ENCODE peak calls at places on chromosomes 11 and 22, in six cellular contexts. R, I, S, M, V and O are unnamed samples.

GRCh38 chr22:19652316-19652715 is 62.0 kb upstream of the SEPTIN5 start:
- DNase-seq in S (no peak), I (no peak), M (no peak), R (no peak), V (no peak), O (no peak)

GRCh38 chr11:96045622-96046456 is 121.9 kb upstream of the MTMR2 start:
- DNase-seq in S (peak), I (peak), R (peak), M (peak), V (peak), O (peak)

GRCh38 chr11:65609236-65609635 is 4.8 kb downstream of the MAP3K11 start:
- DNase-seq in S (no peak), V (no peak), M (no peak), R (no peak), I (no peak), O (no peak)

GRCh38 chr22:46951326-46951725 is 188.9 kb downstream of the TBC1D22A start:
- DNase-seq in I (no peak), V (no peak), S (no peak), M (no peak), R (no peak), O (peak)

GRCh38 chr11:44977493-44977984 is 26.9 kb upstream of the TP53I11 start:
- DNase-seq in V (peak), I (no peak), M (peak), S (no peak), R (no peak), O (no peak)

GRCh38 chr22:44918925-44919392 is 90.8 kb downstream of the PHF21B start:
- DNase-seq in M (no peak), R (no peak), S (no peak), I (no peak), V (no peak), O (no peak)

GRCh38 chr11:36130401-36130800 is 158.8 kb downstream of the COMMD9 start:
- DNase-seq in V (no peak), I (no peak), M (no peak), R (no peak), S (no peak), O (no peak)

GRCh38 chr11:19987243-19987870 is 172.9 kb downstream of the DBX1 start:
- DNase-seq in I (no peak), V (no peak), M (no peak), R (no peak), S (no peak), O (no peak)

GRCh38 chr11:87432006-87432405 is 394.3 kb downstream of the TMEM135 start:
- DNase-seq in S (no peak), M (no peak), R (no peak), I (no peak), V (no peak), O (no peak)

GRCh38 chr11:40384991-40385390 is 1074.5 kb downstream of the LRRC4C start:
- DNase-seq in R (no peak), S (no peak), V (no peak), I (no peak), M (no peak), O (no peak)

GRCh38 chr11:9535189-9535781 is 38.2 kb upstream of the WEE1 start:
- DNase-seq in I (peak), M (peak), V (no peak), R (peak), S (peak), O (no peak)

GRCh38 chr11:36073411-36074203 is 129.7 kb downstream of the LDLRAD3 start:
- DNase-seq in R (no peak), S (no peak), I (no peak), M (peak), V (peak), O (no peak)

GRCh38 chr11:78737891-78738290 is 163.2 kb upstream of the NARS2 start:
- DNase-seq in R (no peak), V (no peak), S (no peak), M (no peak), I (no peak), O (no peak)

GRCh38 chr11:76543006-76543703 is 98.3 kb downstream of the EMSY start:
- DNase-seq in S (no peak), V (no peak), R (no peak), M (no peak), I (no peak), O (no peak)
- TF ChIP-seq CTCF in S (no peak), V (no peak), R (no peak), M (no peak), I (no peak), O (no peak)

DNA sequence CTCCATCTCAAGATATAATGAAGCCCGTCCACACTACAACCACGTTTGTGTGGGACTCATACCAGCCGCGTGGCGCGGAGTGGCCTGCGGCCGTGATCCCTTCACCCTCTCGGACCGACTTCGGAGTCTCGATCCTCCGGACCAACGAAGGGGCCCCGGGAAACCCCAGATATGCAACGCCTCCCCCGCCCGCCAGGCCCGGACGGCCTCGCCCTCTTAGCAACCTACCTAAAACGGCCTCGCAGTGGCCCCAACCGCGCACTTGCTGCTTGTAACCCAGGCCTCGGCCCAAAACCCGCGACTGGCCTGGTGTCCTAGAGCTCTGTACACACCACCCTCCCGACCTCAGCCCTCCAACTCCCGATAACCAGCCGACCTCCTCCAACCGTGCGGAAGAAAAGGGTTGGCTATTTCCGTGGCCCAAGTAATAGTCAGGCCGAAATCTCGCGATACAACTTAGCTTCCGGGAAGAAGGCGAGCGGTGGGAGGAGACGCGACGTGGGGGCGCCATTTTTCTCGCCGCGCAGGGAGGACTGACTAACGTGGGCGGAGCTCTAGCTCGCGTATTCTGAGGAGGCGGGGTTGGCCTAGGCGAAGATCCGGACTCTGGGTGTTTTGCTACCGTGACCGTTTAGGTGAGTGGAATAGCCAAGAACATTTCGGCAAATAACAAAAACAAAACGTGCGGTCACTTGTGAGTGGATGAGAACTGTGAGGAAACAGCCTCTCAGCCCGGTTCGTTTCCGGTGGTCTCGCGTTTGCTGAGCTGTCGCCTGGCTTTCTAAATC is at the start of the genes C11orf54 and TAF1D:
- DNase-seq in S (peak), M (peak), V (peak), R (peak), I (peak), O (peak)
- TF ChIP-seq CTCF in S (no peak), M (no peak), V (no peak), R (no peak), I (no peak), O (no peak)

GRCh38 chr11:119484741-119485605 is 62.0 kb upstream of the THY1 start:
- DNase-seq in S (no peak), M (peak), V (no peak), R (no peak), I (peak), O (peak)
- TF ChIP-seq CTCF in S (no peak), M (peak), V (peak), R (peak), I (no peak), O (peak)

GRCh38 chr11:124119103-124119502 is 3.9 kb downstream of the VWA5A start:
- DNase-seq in I (no peak), S (no peak), M (no peak), R (no peak), V (no peak), O (no peak)

GRCh38 chr11:124122123-124122522 is 6.9 kb downstream of the VWA5A start:
- DNase-seq in I (no peak), R (no peak), S (no peak), M (no peak), V (no peak), O (no peak)

DNA sequence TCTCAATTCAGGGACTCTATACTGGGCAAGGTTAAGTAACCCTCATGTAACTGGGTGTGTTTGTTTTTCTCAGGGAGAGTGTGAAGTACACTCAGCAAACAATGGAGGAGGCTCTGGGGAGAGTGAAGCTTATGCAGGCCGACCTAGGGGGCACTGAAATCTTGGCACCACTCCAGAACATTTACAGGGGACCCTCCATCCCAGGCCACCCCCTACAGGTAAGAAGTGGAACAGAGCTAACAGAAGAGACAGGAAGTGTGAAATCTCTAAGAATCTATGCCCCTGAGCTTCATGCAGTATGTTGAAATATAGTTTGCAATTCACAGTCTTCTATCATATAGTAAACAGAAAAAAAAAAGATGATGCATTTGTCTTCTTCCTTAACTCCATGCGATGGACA is 8.3 kb downstream of the VWA5A start:
- DNase-seq in V (no peak), R (no peak), S (no peak), I (no peak), M (peak), O (no peak)
- TF ChIP-seq CTCF in V (peak), R (peak), S (no peak), I (peak), M (peak), O (no peak)

DNA sequence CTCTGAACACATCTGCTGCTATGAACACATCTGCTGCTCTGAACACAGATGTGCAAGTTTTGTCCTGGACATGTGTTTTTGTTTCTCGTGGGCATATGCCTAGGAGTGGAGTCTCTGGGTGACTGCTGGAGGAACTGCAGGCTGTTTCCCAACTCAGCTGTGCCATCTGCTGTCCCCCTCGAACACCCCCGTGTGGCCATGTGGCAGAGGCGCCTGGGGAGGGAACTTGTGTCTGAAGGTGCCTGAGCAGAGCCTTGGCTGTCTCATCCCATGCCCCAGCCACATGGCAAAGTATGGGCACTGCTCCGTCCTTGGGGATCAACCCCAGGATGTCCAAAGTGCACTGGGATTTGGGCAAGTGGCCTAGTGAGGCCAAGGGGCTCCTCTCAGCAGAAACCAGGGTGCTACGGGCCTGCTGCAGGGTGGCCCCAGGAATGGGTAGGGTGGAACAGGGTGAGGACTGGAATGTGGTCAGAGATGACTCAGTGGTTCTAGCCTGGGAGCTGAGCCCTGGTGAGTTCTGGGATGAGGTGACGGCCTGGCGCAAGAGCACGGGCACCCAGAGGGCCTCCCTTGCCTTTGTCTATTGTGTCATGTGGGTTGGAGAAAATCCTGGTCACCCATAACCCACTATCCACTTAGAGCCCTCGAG is 14.7 kb downstream of the GATD1 start:
- DNase-seq in R (no peak), I (no peak), M (no peak), S (no peak), V (no peak), O (no peak)
- TF ChIP-seq CTCF in R (no peak), I (no peak), M (peak), S (no peak), V (peak), O (no peak)

DNA sequence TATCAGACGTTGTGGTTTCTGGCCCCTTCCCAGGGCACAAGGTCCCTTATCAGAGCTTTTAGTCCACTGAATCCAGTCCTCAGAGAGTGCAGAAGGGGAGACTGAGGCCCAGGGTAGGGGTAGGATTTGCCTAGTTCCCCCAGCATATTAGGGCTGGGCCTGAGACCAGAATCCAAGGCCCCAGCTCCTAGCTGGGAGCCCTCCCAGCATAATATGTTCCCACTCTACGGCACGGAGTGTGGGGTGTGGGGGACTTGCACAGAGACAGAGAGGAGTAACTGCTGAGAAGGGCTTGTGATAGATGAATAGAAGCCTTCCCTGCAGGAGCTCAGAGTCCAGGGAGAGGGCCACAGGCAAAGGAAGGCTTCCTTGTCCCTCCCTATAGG is 43.8 kb downstream of the NEU3 start:
- DNase-seq in R (no peak), V (no peak), M (no peak), I (no peak), S (no peak), O (peak)
- TF ChIP-seq CTCF in R (no peak), V (no peak), M (no peak), I (no peak), S (no peak), O (no peak)

DNA sequence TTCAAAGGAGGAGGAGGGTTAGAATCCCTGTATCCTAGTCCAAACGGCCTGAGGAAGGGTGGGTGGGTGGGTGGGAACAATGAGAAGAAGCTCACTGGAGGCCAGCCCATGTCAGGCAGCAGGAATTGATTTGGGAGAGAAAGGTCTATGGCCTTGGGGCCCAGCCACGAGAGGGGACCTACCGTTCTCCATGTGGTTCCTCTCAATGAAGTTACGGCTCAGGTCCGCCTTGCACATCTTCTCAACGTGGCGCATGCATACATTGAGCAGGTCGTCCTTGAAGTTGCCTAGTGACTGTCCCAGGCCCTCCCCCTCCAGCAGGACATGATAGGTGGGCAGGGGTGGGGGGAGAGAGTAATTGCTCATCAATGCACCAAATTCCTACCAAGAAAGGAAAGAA is 12.4 kb downstream of the TRIM29 start:
- DNase-seq in I (no peak), M (no peak), R (no peak), V (no peak), S (no peak), O (no peak)
- TF ChIP-seq CTCF in I (no peak), M (no peak), R (no peak), V (no peak), S (no peak), O (no peak)